ENCODE peak calls at places on chromosome 5, in six cellular contexts. G is SJSA1, J is pancreas, D is OCI-LY7, C is cardiac muscle cell, U is hepatocyte. N is an unnamed sample.

GRCh38 chr5:24094081-24094480 is 550.7 kb downstream of the CDH10 start:
- DNase-seq in G (no peak), J (no peak), D (no peak), C (no peak), U (no peak), N (no peak)

GRCh38 chr5:65874241-65874640 is 52.1 kb upstream of the ERBIN start:
- DNase-seq in G (no peak), J (no peak), D (no peak), C (no peak), U (no peak), N (no peak)

GRCh38 chr5:9337908-9338307 is 208.0 kb downstream of the SEMA5A start:
- DNase-seq in G (peak; percentile 58), J (no peak), D (no peak), C (no peak), U (peak; percentile 32), N (no peak)

GRCh38 chr5:156934450-156935211 is 28.4 kb downstream of the TIMD4 start:
- DNase-seq in G (no peak), J (no peak), D (peak; percentile 87), C (peak; percentile 34), U (peak; percentile 38), N (peak; percentile 50)

GRCh38 chr5:154740957-154741356 is 14.2 kb upstream of the LARP1 start:
- DNase-seq in G (no peak), J (no peak), D (no peak), C (no peak), U (no peak), N (no peak)

GRCh38 chr5:84032404-84032803 is 311.7 kb upstream of the HAPLN1 start:
- DNase-seq in G (no peak), J (no peak), D (no peak), C (no peak), U (no peak), N (no peak)

GRCh38 chr5:145540375-145540774 is 294.8 kb downstream of the PRELID2 start:
- DNase-seq in G (no peak), J (no peak), D (no peak), C (no peak), U (no peak), N (no peak)

GRCh38 chr5:31939151-31939550 is 235.0 kb downstream of the GOLPH3 start:
- DNase-seq in G (no peak), J (no peak), D (no peak), C (no peak), U (no peak), N (no peak)

GRCh38 chr5:172274951-172275753 is 8.4 kb downstream of the UBTD2 start:
- DNase-seq in G (peak; percentile 61), J (no peak), D (no peak), C (no peak), U (no peak), N (peak; percentile 21)

GRCh38 chr5:168776023-168776422 is 196.9 kb upstream of the PANK3 start:
- DNase-seq in G (no peak), J (no peak), D (no peak), C (no peak), U (no peak), N (no peak)

GRCh38 chr5:57173026-57173317 is 887 bp upstream of the GPBP1 start:
- DNase-seq in G (no peak), J (no peak), D (no peak), C (no peak), U (no peak), N (no peak)

GRCh38 chr5:143527808-143528207 is 124.3 kb upstream of the NR3C1 start:
- DNase-seq in G (peak; percentile 61), J (no peak), D (no peak), C (no peak), U (no peak), N (no peak)

GRCh38 chr5:141713616-141714309 is 31.7 kb upstream of the ARAP3 start:
- DNase-seq in G (no peak), J (no peak), D (no peak), C (no peak), U (peak; percentile 47), N (no peak)

GRCh38 chr5:96302174-96302738 is 130.8 kb downstream of the PCSK1 start:
- DNase-seq in G (no peak), J (no peak), D (no peak), C (no peak), U (no peak), N (no peak)

GRCh38 chr5:15887072-15887471 is 292.5 kb downstream of the MARCHF11 start:
- DNase-seq in G (peak; percentile 58), J (no peak), D (no peak), C (no peak), U (no peak), N (no peak)

GRCh38 chr5:133475986-133476385 is 136.4 kb downstream of the FSTL4 start:
- DNase-seq in G (no peak), J (no peak), D (no peak), C (no peak), U (no peak), N (no peak)

GRCh38 chr5:153960269-153961215 is 78.2 kb downstream of the FAM114A2 start:
- DNase-seq in G (no peak), J (no peak), D (no peak), C (no peak), U (no peak), N (no peak)

GRCh38 chr5:172383231-172383802 is 71.0 kb downstream of the SH3PXD2B start:
- DNase-seq in G (peak; percentile 79), J (peak; percentile 52), D (no peak), C (no peak), U (peak; percentile 70), N (no peak)

GRCh38 chr5:111486055-111486454 is 26.3 kb downstream of the STARD4 start:
- DNase-seq in G (no peak), J (no peak), D (no peak), C (no peak), U (no peak), N (no peak)
- H3K4me3 ChIP-seq in G (no peak overlapping the region), J (no peak overlapping the region), D (no peak overlapping the region), C (no peak overlapping the region), U (no peak overlapping the region), N (no peak overlapping the region)

DNA sequence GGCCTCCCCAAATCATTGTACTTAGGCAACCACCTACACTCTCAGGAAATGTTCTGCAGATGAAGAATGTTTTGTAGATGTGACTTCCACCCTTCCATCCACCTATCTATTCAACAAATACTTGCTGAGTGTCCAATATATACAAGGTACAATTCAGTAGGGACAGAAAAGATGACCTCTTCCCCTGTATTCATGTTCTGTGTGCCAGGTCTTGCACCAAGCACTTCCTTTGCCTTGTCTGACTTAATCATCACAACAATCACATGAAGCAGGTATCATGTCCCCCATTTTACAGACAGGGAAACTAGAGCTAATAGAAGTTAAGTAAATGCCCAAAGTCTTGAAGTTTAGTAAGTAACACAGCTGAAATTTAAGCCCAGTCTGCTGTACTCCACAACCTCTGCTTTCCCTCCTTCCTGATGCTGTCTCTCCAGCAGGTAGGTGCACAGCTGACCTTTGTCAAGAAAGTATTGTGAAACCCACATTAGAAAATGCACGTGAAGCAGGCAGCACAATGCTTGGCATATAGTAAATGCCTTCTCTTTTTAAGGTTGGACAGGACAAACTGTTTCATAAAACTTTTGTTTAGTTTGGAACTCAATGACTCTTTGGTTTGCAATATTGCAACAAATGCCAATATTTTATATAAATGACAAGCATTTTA is 296.5 kb downstream of the DEPDC1B start:
- DNase-seq in G (no peak), J (no peak), D (no peak), C (no peak), U (no peak), N (no peak)
- H3K4me3 ChIP-seq in G (no peak overlapping the region), J (no peak overlapping the region), D (no peak overlapping the region), C (no peak overlapping the region), U (no peak overlapping the region), N (no peak overlapping the region)

GRCh38 chr5:129460121-129460950 is at the start of gene ADAMTS19:
- DNase-seq in G (no peak), J (no peak), D (no peak), C (peak; percentile 73), U (peak; percentile 78), N (no peak)

GRCh38 chr5:129461816-129462396 is 1.8 kb downstream of the ADAMTS19 start:
- DNase-seq in G (no peak), J (no peak), D (no peak), C (no peak), U (no peak), N (no peak)

GRCh38 chr5:129460951-129461815 is 1.1 kb downstream of the ADAMTS19 start:
- DNase-seq in G (peak; percentile 51), J (peak; percentile 47), D (no peak), C (peak; percentile 88), U (peak; percentile 69), N (no peak)

DNA sequence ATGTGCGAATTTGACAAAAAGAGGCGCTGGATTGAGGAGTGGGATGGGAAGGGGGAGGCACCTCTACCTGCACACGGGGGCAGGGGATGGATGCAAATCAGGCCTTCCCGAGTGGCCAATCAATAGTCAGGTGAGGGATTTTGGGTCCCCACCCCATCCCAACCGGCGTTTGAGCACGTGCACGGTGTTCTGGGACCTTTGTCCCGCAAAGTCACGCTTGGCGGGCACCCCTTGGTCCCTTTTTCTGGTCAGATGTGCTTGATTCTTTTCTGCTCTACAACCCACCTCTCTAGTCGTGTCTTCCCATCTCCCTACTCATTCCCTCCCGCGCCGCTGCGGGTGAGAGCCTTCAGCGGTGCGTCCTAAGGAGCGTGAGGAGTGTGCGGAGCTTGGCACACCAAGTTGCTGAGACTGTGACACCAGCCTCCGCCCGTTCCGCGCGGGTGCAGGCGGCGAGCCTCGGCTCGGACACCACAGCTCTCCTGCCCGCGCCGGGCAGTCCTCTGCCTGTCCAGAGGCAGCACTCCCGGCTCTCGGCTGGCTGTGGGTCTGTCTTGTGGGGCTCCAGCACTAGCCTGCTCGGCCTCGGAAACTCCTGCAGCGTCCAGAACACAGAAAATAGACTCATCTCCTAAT is 495 bp upstream of the ADAMTS19 start:
- DNase-seq in G (no peak), J (no peak), D (no peak), C (peak; percentile 73), U (peak; percentile 68), N (no peak)
- H3K4me3 ChIP-seq in G (no peak overlapping the region), J (peak overlapping the region; percentile 61), D (no peak overlapping the region), C (peak overlapping the region; percentile 95), U (peak overlapping the region; percentile 89), N (no peak overlapping the region)

GRCh38 chr5:181281077-181281983 is 20.4 kb upstream of the TRIM52 start:
- DNase-seq in G (no peak), J (no peak), D (no peak), C (peak; percentile 89), U (peak; percentile 94), N (no peak)

GRCh38 chr5:181282874-181283273 is 21.9 kb upstream of the TRIM52 start:
- DNase-seq in G (no peak), J (no peak), D (no peak), C (no peak), U (no peak), N (no peak)

GRCh38 chr5:181281984-181282316 is 21.0 kb upstream of the TRIM52 start:
- DNase-seq in G (no peak), J (no peak), D (no peak), C (no peak), U (no peak), N (no peak)

GRCh38 chr5:181280251-181280762 is 19.4 kb upstream of the TRIM52 start:
- DNase-seq in G (no peak), J (no peak), D (no peak), C (no peak), U (no peak), N (no peak)

GRCh38 chr5:181283347-181283746 is 22.4 kb upstream of the TRIM52 start:
- DNase-seq in G (no peak), J (no peak), D (no peak), C (no peak), U (no peak), N (no peak)
- H3K4me3 ChIP-seq in G (no peak overlapping the region), J (no peak overlapping the region), D (no peak overlapping the region), C (no peak overlapping the region), U (no peak overlapping the region), N (no peak overlapping the region)

N was measured in CD4-positive, alpha-beta memory T cell.